ENCODE peak calls at places on chromosomes 4 and X, in seven cellular contexts. One of them, this sample, is unnamed.

GRCh38 chr4:68267433-68267944 is 22.0 kb upstream of the TMPRSS11B start:
- DNase-seq in AG10803: peak; percentile 1
- DNase-seq in activated CD8-positive, alpha-beta T cell treated with anti-CD3 and anti-CD28 coated beads for 36 hours: no peak
- DNase-seq in left ventricle myocardium inferior: no peak
- DNase-seq in Calu3: peak; percentile 22
- DNase-seq in GM13977: no peak
- DNase-seq in fibroblast of mammary gland: peak; percentile 20
- DNase-seq in this sample: no peak

GRCh38 chr4:177484613-177485021 is 42.4 kb upstream of the AGA start:
- DNase-seq in AG10803: peak; percentile 94
- DNase-seq in activated CD8-positive, alpha-beta T cell treated with anti-CD3 and anti-CD28 coated beads for 36 hours: no peak
- DNase-seq in left ventricle myocardium inferior: no peak
- DNase-seq in fibroblast of mammary gland: peak; percentile 87
- DNase-seq in GM13977: no peak
- DNase-seq in Calu3: peak; percentile 22
- DNase-seq in this sample: no peak

GRCh38 chr4:61770456-61770855 is 570.3 kb downstream of the ADGRL3 start:
- DNase-seq in AG10803: no peak
- DNase-seq in fibroblast of mammary gland: no peak
- DNase-seq in Calu3: no peak
- DNase-seq in left ventricle myocardium inferior: no peak
- DNase-seq in GM13977: no peak
- DNase-seq in activated CD8-positive, alpha-beta T cell treated with anti-CD3 and anti-CD28 coated beads for 36 hours: no peak
- DNase-seq in this sample: no peak

GRCh38 chrX:16783452-16783851 is 2.8 kb upstream of the TXLNG start:
- DNase-seq in Calu3: no peak
- DNase-seq in fibroblast of mammary gland: no peak
- DNase-seq in GM13977: no peak
- DNase-seq in activated CD8-positive, alpha-beta T cell treated with anti-CD3 and anti-CD28 coated beads for 36 hours: no peak
- DNase-seq in AG10803: no peak
- DNase-seq in left ventricle myocardium inferior: no peak
- DNase-seq in this sample: no peak

GRCh38 chrX:118571829-118572228 is 76.2 kb downstream of the DOCK11 start:
- DNase-seq in fibroblast of mammary gland: peak; percentile 74
- DNase-seq in activated CD8-positive, alpha-beta T cell treated with anti-CD3 and anti-CD28 coated beads for 36 hours: no peak
- DNase-seq in GM13977: no peak
- DNase-seq in Calu3: no peak
- DNase-seq in left ventricle myocardium inferior: no peak
- DNase-seq in AG10803: peak; percentile 40
- DNase-seq in this sample: no peak

GRCh38 chr4:91212140-91212681 is 1085.0 kb downstream of the CCSER1 start:
- DNase-seq in GM13977: no peak
- DNase-seq in activated CD8-positive, alpha-beta T cell treated with anti-CD3 and anti-CD28 coated beads for 36 hours: no peak
- DNase-seq in left ventricle myocardium inferior: no peak
- DNase-seq in AG10803: no peak
- DNase-seq in fibroblast of mammary gland: no peak
- DNase-seq in Calu3: no peak
- DNase-seq in this sample: no peak

GRCh38 chr4:89836897-89837384 is at the start of gene SNCA:
- DNase-seq in fibroblast of mammary gland: peak; percentile 23
- DNase-seq in activated CD8-positive, alpha-beta T cell treated with anti-CD3 and anti-CD28 coated beads for 36 hours: peak; percentile 53
- DNase-seq in left ventricle myocardium inferior: peak; percentile 49
- DNase-seq in GM13977: peak; percentile 32
- DNase-seq in Calu3: peak; percentile 72
- DNase-seq in AG10803: no peak
- DNase-seq in this sample: no peak

GRCh38 chr4:180449395-180449956 is 1793.7 kb upstream of the TENM3 start:
- DNase-seq in activated CD8-positive, alpha-beta T cell treated with anti-CD3 and anti-CD28 coated beads for 36 hours: peak; percentile 27
- DNase-seq in left ventricle myocardium inferior: no peak
- DNase-seq in Calu3: peak; percentile 53
- DNase-seq in AG10803: no peak
- DNase-seq in fibroblast of mammary gland: no peak
- DNase-seq in GM13977: no peak
- DNase-seq in this sample: no peak

GRCh38 chr4:99564921-99565320 is 1.1 kb upstream of the TRMT10A start:
- DNase-seq in AG10803: no peak
- DNase-seq in Calu3: no peak
- DNase-seq in GM13977: no peak
- DNase-seq in left ventricle myocardium inferior: no peak
- DNase-seq in fibroblast of mammary gland: no peak
- DNase-seq in activated CD8-positive, alpha-beta T cell treated with anti-CD3 and anti-CD28 coated beads for 36 hours: no peak
- DNase-seq in this sample: no peak

GRCh38 chr4:174283507-174284180 is at the start of the genes CEP44 and FBXO8:
- DNase-seq in AG10803: peak; percentile 72
- DNase-seq in Calu3: peak; percentile 39
- DNase-seq in activated CD8-positive, alpha-beta T cell treated with anti-CD3 and anti-CD28 coated beads for 36 hours: peak; percentile 71
- DNase-seq in left ventricle myocardium inferior: peak; percentile 63
- DNase-seq in fibroblast of mammary gland: peak; percentile 80
- DNase-seq in GM13977: peak; percentile 52
- DNase-seq in this sample: peak; percentile 85

GRCh38 chr4:153486281-153487151 is 20.4 kb downstream of the TMEM131L start:
- DNase-seq in GM13977: no peak
- DNase-seq in Calu3: peak; percentile 43
- DNase-seq in AG10803: peak; percentile 83
- DNase-seq in left ventricle myocardium inferior: no peak
- DNase-seq in activated CD8-positive, alpha-beta T cell treated with anti-CD3 and anti-CD28 coated beads for 36 hours: peak; percentile 62
- DNase-seq in fibroblast of mammary gland: peak; percentile 74
- DNase-seq in this sample: peak; percentile 68

GRCh38 chr4:113109106-113109740 is 59.8 kb downstream of the ANK2 start:
- DNase-seq in activated CD8-positive, alpha-beta T cell treated with anti-CD3 and anti-CD28 coated beads for 36 hours: no peak
- DNase-seq in Calu3: no peak
- DNase-seq in fibroblast of mammary gland: no peak
- DNase-seq in AG10803: no peak
- DNase-seq in left ventricle myocardium inferior: no peak
- DNase-seq in GM13977: no peak
- DNase-seq in this sample: no peak

GRCh38 chr4:125389713-125390112 is 75.0 kb downstream of the FAT4 start:
- DNase-seq in fibroblast of mammary gland: peak; percentile 95
- DNase-seq in left ventricle myocardium inferior: no peak
- DNase-seq in AG10803: peak; percentile 98
- DNase-seq in GM13977: no peak
- DNase-seq in activated CD8-positive, alpha-beta T cell treated with anti-CD3 and anti-CD28 coated beads for 36 hours: no peak
- DNase-seq in Calu3: no peak
- DNase-seq in this sample: no peak

GRCh38 chr4:73501664-73502265 is 20.2 kb downstream of the AFM start:
- DNase-seq in Calu3: no peak
- DNase-seq in activated CD8-positive, alpha-beta T cell treated with anti-CD3 and anti-CD28 coated beads for 36 hours: no peak
- DNase-seq in fibroblast of mammary gland: no peak
- DNase-seq in AG10803: no peak
- DNase-seq in left ventricle myocardium inferior: no peak
- DNase-seq in GM13977: no peak
- DNase-seq in this sample: no peak

GRCh38 chr4:38132140-38132673 is 172.0 kb downstream of the PTTG2 start:
- DNase-seq in left ventricle myocardium inferior: no peak
- DNase-seq in fibroblast of mammary gland: peak; percentile 100
- DNase-seq in Calu3: no peak
- DNase-seq in activated CD8-positive, alpha-beta T cell treated with anti-CD3 and anti-CD28 coated beads for 36 hours: peak; percentile 90
- DNase-seq in GM13977: peak; percentile 76
- DNase-seq in AG10803: peak; percentile 99
- DNase-seq in this sample: no peak

GRCh38 chrX:143994206-143994605 is 110.3 kb downstream of the UBE2NL start:
- DNase-seq in AG10803: no peak
- DNase-seq in Calu3: no peak
- DNase-seq in activated CD8-positive, alpha-beta T cell treated with anti-CD3 and anti-CD28 coated beads for 36 hours: no peak
- DNase-seq in fibroblast of mammary gland: peak; percentile 6
- DNase-seq in GM13977: no peak
- DNase-seq in left ventricle myocardium inferior: no peak
- DNase-seq in this sample: no peak

GRCh38 chr4:80202784-80203553 is 5.7 kb downstream of the PRDM8 start:
- DNase-seq in GM13977: peak; percentile 66
- DNase-seq in left ventricle myocardium inferior: no peak
- DNase-seq in Calu3: no peak
- DNase-seq in fibroblast of mammary gland: no peak
- DNase-seq in AG10803: no peak
- DNase-seq in activated CD8-positive, alpha-beta T cell treated with anti-CD3 and anti-CD28 coated beads for 36 hours: peak; percentile 71
- DNase-seq in this sample: peak; percentile 79

GRCh38 chr4:135365065-135365464 is 1163.5 kb upstream of the PABPC4L start:
- DNase-seq in left ventricle myocardium inferior: no peak
- DNase-seq in Calu3: no peak
- DNase-seq in activated CD8-positive, alpha-beta T cell treated with anti-CD3 and anti-CD28 coated beads for 36 hours: no peak
- DNase-seq in GM13977: no peak
- DNase-seq in fibroblast of mammary gland: no peak
- DNase-seq in AG10803: no peak
- DNase-seq in this sample: no peak

GRCh38 chr4:27176400-27176799 is 315.8 kb downstream of the STIM2 start:
- DNase-seq in left ventricle myocardium inferior: no peak
- DNase-seq in Calu3: peak; percentile 53
- DNase-seq in AG10803: peak; percentile 39
- DNase-seq in GM13977: no peak
- DNase-seq in activated CD8-positive, alpha-beta T cell treated with anti-CD3 and anti-CD28 coated beads for 36 hours: peak; percentile 5
- DNase-seq in fibroblast of mammary gland: peak; percentile 74
- DNase-seq in this sample: no peak

GRCh38 chrX:55924574-55924973 is 207.0 kb downstream of the RRAGB start:
- DNase-seq in Calu3: no peak
- DNase-seq in left ventricle myocardium inferior: no peak
- DNase-seq in fibroblast of mammary gland: no peak
- DNase-seq in AG10803: no peak
- DNase-seq in GM13977: no peak
- DNase-seq in activated CD8-positive, alpha-beta T cell treated with anti-CD3 and anti-CD28 coated beads for 36 hours: no peak
- DNase-seq in this sample: no peak

GRCh38 chrX:55919367-55920221 is 202.0 kb downstream of the RRAGB start:
- DNase-seq in AG10803: no peak
- DNase-seq in GM13977: peak; percentile 12
- DNase-seq in activated CD8-positive, alpha-beta T cell treated with anti-CD3 and anti-CD28 coated beads for 36 hours: no peak
- DNase-seq in Calu3: no peak
- DNase-seq in left ventricle myocardium inferior: no peak
- DNase-seq in fibroblast of mammary gland: no peak
- DNase-seq in this sample: no peak
- TF ChIP-seq CTCF in AG10803: no peak
- TF ChIP-seq CTCF in GM13977: peak; percentile 31
- TF ChIP-seq CTCF in activated CD8-positive, alpha-beta T cell treated with anti-CD3 and anti-CD28 coated beads for 36 hours: no peak
- TF ChIP-seq CTCF in Calu3: no peak
- TF ChIP-seq CTCF in left ventricle myocardium inferior: no peak
- TF ChIP-seq CTCF in fibroblast of mammary gland: no peak
- TF ChIP-seq CTCF in this sample: no peak

DNA sequence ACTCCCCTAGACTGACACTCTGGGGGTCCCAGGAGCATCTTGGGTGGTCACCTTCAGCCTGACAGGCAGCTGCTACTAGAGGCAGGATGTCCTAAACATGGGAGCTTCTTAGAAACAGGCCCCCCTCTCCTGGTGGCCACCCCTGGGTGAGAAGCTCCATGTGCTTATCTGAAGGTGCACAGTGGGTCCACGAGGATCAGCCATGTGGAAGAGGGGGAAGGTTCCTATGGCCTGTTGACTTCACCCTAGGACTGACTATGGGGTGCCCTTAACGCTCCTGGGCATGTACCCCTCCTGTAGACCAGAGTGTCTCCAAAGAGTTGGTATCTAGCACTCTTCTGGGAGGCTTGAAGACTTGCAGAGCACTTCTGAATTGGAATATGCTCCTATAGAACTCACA is 22.9 kb upstream of the WDR1 start:
- DNase-seq in GM13977: no peak
- DNase-seq in AG10803: no peak
- DNase-seq in fibroblast of mammary gland: no peak
- DNase-seq in Calu3: no peak
- DNase-seq in left ventricle myocardium inferior: no peak
- DNase-seq in activated CD8-positive, alpha-beta T cell treated with anti-CD3 and anti-CD28 coated beads for 36 hours: no peak
- DNase-seq in this sample: no peak
- TF ChIP-seq CTCF in GM13977: no peak
- TF ChIP-seq CTCF in AG10803: no peak
- TF ChIP-seq CTCF in fibroblast of mammary gland: no peak
- TF ChIP-seq CTCF in Calu3: no peak
- TF ChIP-seq CTCF in left ventricle myocardium inferior: no peak
- TF ChIP-seq CTCF in activated CD8-positive, alpha-beta T cell treated with anti-CD3 and anti-CD28 coated beads for 36 hours: no peak
- TF ChIP-seq CTCF in this sample: no peak

DNA sequence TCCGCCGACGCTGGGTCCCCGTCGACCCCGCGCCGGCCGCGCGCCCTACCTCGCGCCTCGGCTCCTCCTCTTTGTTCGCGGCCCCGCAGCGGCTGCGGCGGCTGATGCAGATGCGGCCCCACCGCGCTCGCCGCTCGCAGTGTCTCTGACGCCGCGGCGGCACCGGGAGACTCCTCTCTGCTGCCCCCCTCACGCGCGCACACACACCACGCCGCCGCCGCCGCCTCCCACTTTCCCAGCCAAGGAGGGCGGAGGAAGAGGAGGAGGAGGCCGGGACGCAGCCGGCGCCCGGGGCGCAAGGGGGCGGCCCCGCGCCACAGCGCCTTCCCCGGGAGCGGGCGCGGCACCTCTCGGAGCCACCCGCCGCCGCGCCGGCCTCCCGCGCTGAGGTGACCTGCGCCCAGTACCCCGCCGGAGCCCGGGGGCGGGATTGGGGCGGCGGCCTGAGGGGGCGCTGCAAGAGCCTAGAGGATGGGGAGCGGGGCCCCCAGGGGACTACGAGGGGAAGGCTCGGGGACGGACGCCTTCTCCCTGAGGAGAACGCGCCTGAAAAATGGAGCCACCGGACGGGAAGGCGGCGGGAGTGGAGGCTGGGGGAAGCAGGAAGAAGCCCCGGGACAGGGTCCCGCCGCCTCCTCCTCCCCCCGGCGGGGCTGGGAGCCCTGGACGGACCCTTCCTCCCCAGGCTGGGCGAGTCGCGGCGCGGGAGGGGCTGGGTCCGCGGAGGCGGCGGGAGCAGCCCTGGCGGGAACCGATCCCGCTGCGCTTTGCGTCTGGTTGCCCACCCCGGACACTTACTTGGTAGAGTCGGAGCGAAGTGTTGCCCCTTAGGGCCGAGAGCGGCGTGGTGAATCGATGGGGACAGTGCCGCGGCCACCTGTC is at the start of gene SH3RF1:
- DNase-seq in left ventricle myocardium inferior: peak; percentile 92
- DNase-seq in AG10803: peak; percentile 94
- DNase-seq in GM13977: peak; percentile 86
- DNase-seq in activated CD8-positive, alpha-beta T cell treated with anti-CD3 and anti-CD28 coated beads for 36 hours: peak; percentile 33
- DNase-seq in fibroblast of mammary gland: peak; percentile 72
- DNase-seq in Calu3: peak; percentile 83
- DNase-seq in this sample: peak; percentile 95
- TF ChIP-seq CTCF in left ventricle myocardium inferior: peak; percentile 51
- TF ChIP-seq CTCF in AG10803: no peak
- TF ChIP-seq CTCF in GM13977: peak; percentile 41
- TF ChIP-seq CTCF in activated CD8-positive, alpha-beta T cell treated with anti-CD3 and anti-CD28 coated beads for 36 hours: no peak
- TF ChIP-seq CTCF in fibroblast of mammary gland: no peak
- TF ChIP-seq CTCF in Calu3: no peak
- TF ChIP-seq CTCF in this sample: peak; percentile 51

DNA sequence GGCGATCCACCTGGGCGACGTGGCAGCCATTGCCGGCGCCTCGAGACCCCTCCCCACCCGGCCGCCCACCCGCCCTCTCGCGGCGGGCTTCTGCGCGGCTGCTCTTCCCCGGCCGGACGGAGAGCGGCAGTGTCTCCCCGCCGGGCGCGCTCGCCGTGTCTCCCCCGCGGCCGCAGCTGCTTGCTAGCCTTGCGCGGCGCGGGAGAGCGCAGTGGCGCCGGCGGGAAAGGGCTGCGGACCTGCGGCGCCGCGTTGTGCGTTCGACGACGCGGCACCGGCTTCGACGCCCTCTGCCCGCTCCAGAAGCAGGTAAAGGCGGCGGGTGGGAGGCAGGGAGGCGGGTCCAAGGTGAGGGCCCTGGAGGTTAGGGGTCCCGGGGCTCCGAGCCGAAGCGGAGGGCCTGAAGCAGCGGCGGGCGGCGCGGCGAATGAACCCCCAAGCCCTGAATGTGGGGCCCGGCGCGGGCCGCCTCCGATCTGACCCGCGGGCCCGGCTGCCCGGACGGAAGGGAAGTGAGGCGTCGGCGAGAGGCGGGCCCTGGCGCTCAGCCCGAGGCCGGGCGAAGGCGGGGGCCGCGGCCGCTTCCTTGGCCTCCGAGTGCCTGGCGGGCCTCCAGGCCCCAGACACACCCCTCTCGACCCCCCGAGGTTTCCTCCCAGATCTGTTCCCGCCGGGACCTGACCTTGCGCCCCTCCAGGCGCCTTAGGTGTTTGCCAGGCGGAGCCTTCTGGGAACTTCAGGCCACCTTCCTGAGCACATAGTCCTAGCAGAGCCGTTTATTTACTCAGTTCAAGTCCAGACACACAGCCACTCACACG is at the start of gene N4BP2:
- DNase-seq in GM13977: peak; percentile 89
- DNase-seq in left ventricle myocardium inferior: peak; percentile 86
- DNase-seq in activated CD8-positive, alpha-beta T cell treated with anti-CD3 and anti-CD28 coated beads for 36 hours: peak; percentile 77
- DNase-seq in AG10803: peak; percentile 76
- DNase-seq in fibroblast of mammary gland: peak; percentile 82
- DNase-seq in Calu3: peak; percentile 71
- DNase-seq in this sample: peak; percentile 93
- TF ChIP-seq CTCF in GM13977: peak; percentile 96
- TF ChIP-seq CTCF in left ventricle myocardium inferior: peak; percentile 86
- TF ChIP-seq CTCF in activated CD8-positive, alpha-beta T cell treated with anti-CD3 and anti-CD28 coated beads for 36 hours: peak; percentile 75
- TF ChIP-seq CTCF in AG10803: peak; percentile 43
- TF ChIP-seq CTCF in fibroblast of mammary gland: no peak
- TF ChIP-seq CTCF in Calu3: peak; percentile 40
- TF ChIP-seq CTCF in this sample: peak; percentile 88

This sample was measured in osteocyte.